ENCODE peak calls at places on chromosomes 16 and 17, in ten cellular contexts. L is H1, T is endodermal cell, S is IMR-90, B is kidney, H is neuronal stem cell, U is mammary epithelial cell, I is DND-41, Q is endothelial cell of umbilical vein, P is colonic mucosa. C is an unnamed sample.

GRCh38 chr16:76428858-76429257 is 151.7 kb downstream of the CNTNAP4 start:
- DNase-seq in L (no peak), T (no peak), S (no peak), B (no peak), H (no peak), U (peak; percentile 2), I (no peak), Q (no peak), P (no peak), C (no peak)

GRCh38 chr16:27355610-27356009 is 41.8 kb downstream of the IL4R start:
- DNase-seq in L (peak; percentile 41), T (peak; percentile 91), S (peak; percentile 22), B (no peak), H (no peak), U (no peak), I (peak; percentile 45), Q (peak; percentile 46), P (peak; percentile 38), C (no peak)

GRCh38 chr17:38442548-38442947 is 14.3 kb downstream of the ARHGAP23 start:
- DNase-seq in L (no peak), T (no peak), S (no peak), B (no peak), H (no peak), U (no peak), I (no peak), Q (no peak), P (no peak), C (no peak)

GRCh38 chr17:76791053-76791980 is 53.4 kb downstream of the MFSD11 start:
- DNase-seq in L (no peak), T (no peak), S (peak; percentile 38), B (no peak), H (no peak), U (peak; percentile 65), I (peak; percentile 92), Q (peak; percentile 53), P (no peak), C (peak; percentile 87)

GRCh38 chr17:20073056-20073979 is 64.2 kb downstream of the SPECC1 start:
- DNase-seq in L (no peak), T (no peak), S (peak; percentile 10), B (peak; percentile 88), H (no peak), U (no peak), I (peak; percentile 34), Q (no peak), P (peak; percentile 36), C (peak; percentile 41)

GRCh38 chr16:20364051-20364450 is 11.5 kb upstream of the UMOD start:
- DNase-seq in L (no peak), T (no peak), S (no peak), B (no peak), H (no peak), U (no peak), I (no peak), Q (no peak), P (no peak), C (no peak)

GRCh38 chr17:67293251-67294203 is 48.5 kb upstream of the HELZ start:
- DNase-seq in L (peak; percentile 57), T (peak; percentile 93), S (peak; percentile 29), B (peak; percentile 83), H (peak; percentile 6), U (no peak), I (peak; percentile 62), Q (peak; percentile 54), P (peak; percentile 64), C (peak; percentile 52)

GRCh38 chr16:8402981-8403853 is 187.1 kb downstream of the TMEM114 start:
- DNase-seq in L (no peak), T (no peak), S (no peak), B (no peak), H (no peak), U (no peak), I (no peak), Q (no peak), P (peak; percentile 27), C (no peak)

GRCh38 chr17:81734405-81735055 is 22.4 kb downstream of the SLC25A10 start:
- DNase-seq in L (no peak), T (peak; percentile 55), S (no peak), B (peak; percentile 85), H (no peak), U (no peak), I (no peak), Q (no peak), P (peak; percentile 91), C (no peak)

GRCh38 chr16:85526132-85526731 is 86.9 kb upstream of the GSE1 start:
- DNase-seq in L (no peak), T (no peak), S (no peak), B (peak; percentile 46), H (no peak), U (no peak), I (no peak), Q (no peak), P (no peak), C (no peak)

GRCh38 chr16:85525464-85526117 is 87.5 kb upstream of the GSE1 start:
- DNase-seq in L (no peak), T (no peak), S (no peak), B (peak; percentile 32), H (no peak), U (no peak), I (no peak), Q (no peak), P (no peak), C (no peak)

GRCh38 chr16:85523602-85524364 is 89.3 kb upstream of the GSE1 start:
- DNase-seq in L (peak; percentile 23), T (peak; percentile 89), S (peak; percentile 45), B (no peak), H (no peak), U (no peak), I (no peak), Q (no peak), P (no peak), C (no peak)

GRCh38 chr16:85524365-85524629 is 88.8 kb upstream of the GSE1 start:
- DNase-seq in L (no peak), T (no peak), S (no peak), B (no peak), H (no peak), U (no peak), I (no peak), Q (no peak), P (no peak), C (no peak)

GRCh38 chr16:85524630-85525463 is 88.3 kb upstream of the GSE1 start:
- DNase-seq in L (no peak), T (peak; percentile 74), S (peak; percentile 49), B (no peak), H (no peak), U (peak; percentile 53), I (no peak), Q (no peak), P (no peak), C (peak; percentile 48)
- H3K9ac ChIP-seq in L (no peak overlapping the region), T (no peak overlapping the region), S (peak overlapping the region; percentile 30), B (no peak overlapping the region), H (no peak overlapping the region), U (no peak overlapping the region), I (no peak overlapping the region), Q (no peak overlapping the region), P (no peak overlapping the region), C (peak overlapping the region; percentile 70)

GRCh38 chr17:78541488-78542237 is 35.5 kb downstream of the DNAH17 start:
- DNase-seq in L (no peak), T (peak; percentile 49), S (no peak), B (peak; percentile 23), H (no peak), U (peak; percentile 52), I (no peak), Q (no peak), P (no peak), C (no peak)
- H3K4me3 ChIP-seq in L (no peak overlapping the region), T (no peak overlapping the region), S (no peak overlapping the region), B (no peak overlapping the region), H (no peak overlapping the region), U (no peak overlapping the region), I (no peak overlapping the region), Q (no peak overlapping the region), P (no peak overlapping the region), C (no peak overlapping the region)

DNA sequence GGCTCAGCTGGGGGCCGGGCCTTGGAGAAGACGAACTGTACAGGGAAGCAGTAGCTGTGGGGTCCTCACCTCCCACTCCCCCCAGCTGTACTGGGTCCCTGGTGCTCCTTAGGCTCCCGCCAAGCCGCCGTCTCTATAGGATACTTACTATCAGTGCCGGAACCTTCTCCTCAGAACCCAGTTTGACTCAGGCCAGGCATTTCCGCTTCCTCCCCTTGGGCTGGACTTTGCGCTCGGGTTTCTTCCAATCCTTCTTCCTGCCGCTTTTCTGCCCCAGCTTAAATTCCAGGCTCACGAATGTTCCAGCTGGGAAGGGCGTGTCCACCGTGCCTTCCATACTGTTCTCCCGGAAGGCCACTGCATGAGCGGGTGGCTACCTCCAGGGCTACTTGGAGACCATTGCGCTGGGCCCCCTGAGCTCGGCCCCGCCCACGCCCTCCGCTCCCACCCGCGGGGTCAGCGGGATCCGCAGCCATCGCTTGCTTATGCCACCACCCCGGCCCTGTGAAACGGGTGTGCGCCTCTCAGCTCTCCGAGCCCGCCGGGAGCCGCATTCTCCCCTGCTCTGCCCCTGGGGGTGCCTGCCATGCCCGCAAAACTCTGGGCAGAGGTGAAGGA is 1795.9 kb downstream of the TP53TG3F start:
- DNase-seq in L (no peak), T (no peak), S (no peak), B (no peak), H (no peak), U (no peak), I (no peak), Q (no peak), P (no peak), C (no peak)
- H3K9me3 ChIP-seq in L (peaks cover 39% of the 10 kb centered on the region), T (peaks cover 57% of the 10 kb centered on the region), S (peaks cover 20% of the 10 kb centered on the region), B (no peaks in the 10 kb centered on the region), H (peaks cover 14% of the 10 kb centered on the region), U (peaks cover 6% of the 10 kb centered on the region), I (no peaks in the 10 kb centered on the region), Q (peaks cover 4% of the 10 kb centered on the region), P (peaks cover 7% of the 10 kb centered on the region), C (no peaks in the 10 kb centered on the region)

GRCh38 chr17:40312893-40313659 is 4.1 kb downstream of the RARA start:
- DNase-seq in L (no peak), T (no peak), S (no peak), B (peak; percentile 64), H (no peak), U (no peak), I (no peak), Q (no peak), P (no peak), C (no peak)

GRCh38 chr17:40315678-40316570 is 6.9 kb downstream of the RARA start:
- DNase-seq in L (no peak), T (peak; percentile 62), S (no peak), B (peak; percentile 60), H (no peak), U (no peak), I (peak; percentile 55), Q (no peak), P (peak; percentile 38), C (no peak)

GRCh38 chr17:40315206-40315605 is 6.2 kb downstream of the RARA start:
- DNase-seq in L (no peak), T (no peak), S (no peak), B (no peak), H (no peak), U (no peak), I (no peak), Q (no peak), P (no peak), C (no peak)

GRCh38 chr17:40313660-40314556 is 4.9 kb downstream of the RARA start:
- DNase-seq in L (no peak), T (no peak), S (no peak), B (no peak), H (no peak), U (no peak), I (no peak), Q (no peak), P (no peak), C (no peak)

DNA sequence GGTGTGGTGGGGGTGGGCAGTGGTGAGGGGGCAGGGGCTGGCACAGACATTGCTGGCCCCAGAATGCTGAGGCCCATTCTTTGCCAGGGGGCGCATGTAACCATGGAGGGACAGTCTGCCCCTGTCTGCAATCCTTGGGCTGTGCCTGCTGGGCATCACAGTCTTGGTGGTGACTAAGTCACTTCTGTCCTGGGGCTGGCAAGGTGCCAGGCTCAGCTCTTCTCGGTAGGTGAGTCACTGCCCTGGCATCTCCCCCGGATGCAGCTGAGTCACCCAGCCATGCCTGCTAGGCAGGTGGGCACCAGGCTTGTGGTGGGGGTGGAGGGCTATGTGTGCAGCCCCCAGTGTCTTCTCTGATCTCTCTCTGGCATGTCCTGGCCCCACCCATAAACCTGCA is 5.6 kb downstream of the RARA start:
- DNase-seq in L (no peak), T (peak; percentile 59), S (peak; percentile 91), B (peak; percentile 98), H (no peak), U (peak; percentile 94), I (peak; percentile 64), Q (peak; percentile 93), P (peak; percentile 90), C (peak; percentile 83)
- H3K9ac ChIP-seq in L (no peak overlapping the region), T (no peak overlapping the region), S (no peak overlapping the region), B (no peak overlapping the region), H (no peak overlapping the region), U (no peak overlapping the region), I (no peak overlapping the region), Q (no peak overlapping the region), P (no peak overlapping the region), C (no peak overlapping the region)

C was measured in adipocyte.